ENCODE peak calls at places on chromosomes 7 and 10, in six cellular contexts. J, E, I, Z, W and X are unnamed samples.

GRCh38 chr7:158084555-158084954 is 503.1 kb downstream of the PTPRN2 start:
- DNase-seq in I (no peak), E (no peak), W (no peak), J (no peak), Z (no peak), X (peak; percentile 31)

GRCh38 chr10:59894114-59894513 is 12.2 kb downstream of the CCDC6 start:
- DNase-seq in I (peak; percentile 76), W (no peak), Z (no peak), J (no peak), E (peak; percentile 70), X (no peak)

GRCh38 chr7:80412842-80413241 is 99.0 kb downstream of the GNAT3 start:
- DNase-seq in E (no peak), I (no peak), J (no peak), Z (no peak), W (no peak), X (no peak)

GRCh38 chr7:128211626-128212025 is 29.5 kb upstream of the LEP start:
- DNase-seq in W (no peak), Z (no peak), E (peak; percentile 7), I (no peak), J (no peak), X (no peak)

GRCh38 chr10:58771850-58772249 is 259.2 kb downstream of the BICC1 start:
- DNase-seq in E (no peak), Z (no peak), J (no peak), I (no peak), W (no peak), X (no peak)

GRCh38 chr7:129741743-129742213 is 130.3 kb downstream of the NRF1 start:
- DNase-seq in E (no peak), W (no peak), Z (no peak), I (no peak), J (no peak), X (no peak)

GRCh38 chr7:90660819-90661218 is 64.7 kb downstream of the CDK14 start:
- DNase-seq in I (no peak), W (no peak), E (no peak), Z (no peak), J (no peak), X (no peak)

GRCh38 chr7:40799-41750 is 151.3 kb upstream of the FAM20C start:
- DNase-seq in W (no peak), E (no peak), I (no peak), Z (no peak), J (no peak), X (peak; percentile 41)

GRCh38 chr10:47299611-47299988 is 397 bp upstream of the GDF10 start:
- DNase-seq in J (no peak), E (no peak), I (no peak), Z (no peak), W (no peak), X (no peak)

GRCh38 chr7:108311446-108312168 is 144.6 kb downstream of the NRCAM start:
- DNase-seq in I (no peak), J (no peak), Z (no peak), E (no peak), W (no peak), X (no peak)

GRCh38 chr7:66409493-66409892 is 204.4 kb downstream of the TPST1 start:
- DNase-seq in J (no peak), I (no peak), W (no peak), E (no peak), Z (no peak), X (no peak)

GRCh38 chr10:103154464-103155299 is 38.4 kb downstream of the NT5C2 start:
- DNase-seq in J (no peak), Z (no peak), W (no peak), E (peak; percentile 36), I (no peak), X (no peak)

GRCh38 chr10:62264702-62265436 is 3.8 kb downstream of the RTKN2 start:
- DNase-seq in I (no peak), Z (no peak), E (peak; percentile 82), W (no peak), J (peak; percentile 34), X (no peak)

GRCh38 chr10:71213761-71214440 is 1.5 kb downstream of the UNC5B start:
- DNase-seq in E (no peak), W (no peak), Z (no peak), I (no peak), J (no peak), X (no peak)

GRCh38 chr10:5563237-5563961 is 38.6 kb downstream of the CALML3 start:
- DNase-seq in I (peak; percentile 26), Z (no peak), W (no peak), E (no peak), J (no peak), X (peak; percentile 65)

GRCh38 chr7:148665211-148665610 is 33.5 kb upstream of the CUL1 start:
- DNase-seq in W (no peak), E (no peak), J (no peak), Z (no peak), I (no peak), X (no peak)

GRCh38 chr10:99393036-99393435 is 37.4 kb downstream of the GOT1 start:
- DNase-seq in J (no peak), Z (no peak), W (no peak), I (no peak), E (no peak), X (no peak)